ENCODE peak calls at places on chromosomes 13 and 19, in four cellular contexts. R is lung, J is heart left ventricle, S is RWPE1. X is an unnamed sample.

GRCh38 chr19:12789904-12790619 is 1.2 kb upstream of the JUNB start:
- DNase-seq in R (peak; percentile 96), J (peak; percentile 99), S (peak; percentile 93), X (peak; percentile 90)

GRCh38 chr13:76890036-76890435 is 3.8 kb upstream of the KCTD12 start:
- DNase-seq in R (no peak), J (no peak), S (peak; percentile 82), X (no peak)

GRCh38 chr13:44012910-44013309 is 133.2 kb downstream of the LACC1 start:
- DNase-seq in R (no peak), J (no peak), S (no peak), X (no peak)

GRCh38 chr19:44672226-44672625 is 944 bp downstream of the CEACAM19 start:
- DNase-seq in R (no peak), J (no peak), S (no peak), X (no peak)

GRCh38 chr13:22839554-22840286 is 341.1 kb upstream of the SGCG start:
- DNase-seq in R (no peak), J (no peak), S (no peak), X (no peak)

GRCh38 chr13:23724196-23724970 is 154.2 kb downstream of the TNFRSF19 start:
- DNase-seq in R (no peak), J (no peak), S (no peak), X (no peak)

GRCh38 chr13:78194904-78195639 is 276.4 kb upstream of the EDNRB start:
- DNase-seq in R (no peak), J (no peak), S (no peak), X (no peak)

GRCh38 chr19:29667941-29668340 is 2.7 kb downstream of the PLEKHF1 start:
- DNase-seq in R (no peak), J (no peak), S (no peak), X (no peak)

GRCh38 chr13:33615436-33615835 is 202.5 kb upstream of the RFC3 start:
- DNase-seq in R (no peak), J (no peak), S (no peak), X (no peak)

GRCh38 chr13:100128373-100128772 is 39.5 kb downstream of the PCCA start:
- DNase-seq in R (no peak), J (no peak), S (no peak), X (no peak)

GRCh38 chr13:30364876-30365275 is 57.4 kb upstream of the UBE2L5 start:
- DNase-seq in R (no peak), J (no peak), S (no peak), X (no peak)

GRCh38 chr13:50691682-50692263 is 151.7 kb downstream of the DLEU7 start:
- DNase-seq in R (no peak), J (no peak), S (no peak), X (no peak)

GRCh38 chr19:1813197-1813836 is 1.2 kb upstream of the ATP8B3 start:
- DNase-seq in R (no peak), J (peak; percentile 38), S (no peak), X (no peak)

GRCh38 chr19:1813837-1814217 is 1.8 kb upstream of the ATP8B3 start:
- DNase-seq in R (no peak), J (peak; percentile 25), S (no peak), X (no peak)

GRCh38 chr19:1811942-1812425 is at the start of gene ATP8B3:
- DNase-seq in R (no peak), J (no peak), S (peak; percentile 98), X (no peak)

GRCh38 chr19:1811472-1811894 is 593 bp downstream of the ATP8B3 start:
- DNase-seq in R (peak; percentile 65), J (peak; percentile 72), S (peak; percentile 91), X (no peak)

GRCh38 chr19:1812426-1813196 is 535 bp upstream of the ATP8B3 start:
- DNase-seq in R (peak; percentile 94), J (peak; percentile 95), S (peak; percentile 96), X (peak; percentile 33)
- TF ChIP-seq CTCF in R (no peak), J (peak; percentile 57), S (peak; percentile 54), X (peak; percentile 60)

GRCh38 chr19:17079710-17080440 is 4.3 kb downstream of the MYO9B start:
- DNase-seq in R (peak; percentile 60), J (peak; percentile 86), S (peak; percentile 96), X (peak; percentile 98)
- TF ChIP-seq CTCF in R (no peak), J (peak; percentile 55), S (peak; percentile 82), X (peak; percentile 75)

GRCh38 chr19:32675720-32676185 is at the start of gene RGS9BP:
- DNase-seq in R (peak; percentile 79), J (peak; percentile 92), S (peak; percentile 70), X (no peak)

GRCh38 chr19:32677657-32678056 is 2.0 kb downstream of the RGS9BP start:
- DNase-seq in R (no peak), J (no peak), S (no peak), X (no peak)

GRCh38 chr19:32674959-32675719 is at the start of gene ANKRD27:
- DNase-seq in R (peak; percentile 97), J (peak; percentile 98), S (peak; percentile 97), X (peak; percentile 83)

GRCh38 chr19:32676895-32677359 is 1.3 kb downstream of the RGS9BP start:
- DNase-seq in R (no peak), J (no peak), S (no peak), X (no peak)

GRCh38 chr19:32676186-32676894 is 692 bp downstream of the RGS9BP start:
- DNase-seq in R (no peak), J (no peak), S (no peak), X (no peak)
- TF ChIP-seq CTCF in R (no peak), J (no peak), S (peak; percentile 10), X (no peak)

DNA sequence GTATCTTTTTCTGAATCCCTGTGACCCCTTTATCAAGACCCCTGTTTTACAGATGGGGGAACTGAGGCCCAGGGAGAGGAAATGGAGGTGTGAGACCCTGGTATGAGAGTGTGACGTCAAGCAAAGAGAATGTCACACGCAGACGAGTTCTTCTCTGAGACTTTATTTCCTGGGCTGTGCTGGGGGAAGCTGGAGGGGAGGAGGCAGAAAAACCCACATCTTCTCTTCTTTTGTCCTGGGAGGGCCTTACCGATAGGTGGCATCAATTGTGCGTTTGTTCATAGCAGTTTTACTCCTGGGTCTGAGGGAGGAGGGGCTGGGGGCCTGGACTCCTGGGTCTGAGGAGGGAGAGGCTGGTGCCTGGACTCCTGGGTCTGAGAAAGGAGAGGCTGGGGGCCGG is 4.9 kb upstream of the KLK15 start:
- DNase-seq in R (no peak), J (no peak), S (no peak), X (no peak)
- TF ChIP-seq CTCF in R (no peak), J (no peak), S (no peak), X (peak; percentile 11)

GRCh38 chr13:95937700-95938320 is 115.4 kb downstream of the UGGT2 start:
- DNase-seq in R (no peak), J (no peak), S (no peak), X (no peak)
- TF ChIP-seq CTCF in R (no peak), J (no peak), S (no peak), X (no peak)

GRCh38 chr19:49664171-49665070 is 1.2 kb downstream of the IRF3 start:
- DNase-seq in R (peak; percentile 94), J (peak; percentile 87), S (peak; percentile 95), X (no peak)
- TF ChIP-seq CTCF in R (peak; percentile 12), J (peak; percentile 28), S (no peak), X (peak; percentile 11)

GRCh38 chr13:41059896-41060722 is 1.2 kb upstream of the WBP4 start:
- DNase-seq in R (peak; percentile 90), J (peak; percentile 95), S (peak; percentile 82), X (peak; percentile 63)
- TF ChIP-seq CTCF in R (no peak), J (peak; percentile 59), S (peak; percentile 56), X (peak; percentile 36)

GRCh38 chr13:46603165-46603603 is 50.2 kb downstream of the LRCH1 start:
- DNase-seq in R (no peak), J (peak; percentile 46), S (no peak), X (no peak)
- TF ChIP-seq CTCF in R (no peak), J (peak; percentile 56), S (no peak), X (peak; percentile 25)